ENCODE peak calls at places on chromosomes 6 and 20, in six cellular contexts. O is adrenal gland, S is gastrocnemius medialis, Q is prostate gland, N is IMR-90, K is H54. R is an unnamed sample.

GRCh38 chr6:84191802-84192201 is 35.6 kb downstream of the CEP162 start:
- DNase-seq in S (no peak), Q (no peak), N (no peak), K (no peak), O (no peak), R (no peak)

GRCh38 chr6:119340766-119341487 is 8.6 kb downstream of the MAN1A1 start:
- DNase-seq in K (no peak), O (no peak), N (no peak), Q (no peak), S (no peak), R (no peak)

GRCh38 chr6:110951986-110952794 is 6.3 kb upstream of the GTF3C6 start:
- DNase-seq in S (no peak), N (peak), Q (peak), K (no peak), O (no peak), R (no peak)

GRCh38 chr20:6838181-6838826 is 70.8 kb downstream of the BMP2 start:
- DNase-seq in K (no peak), Q (no peak), N (no peak), O (no peak), S (no peak), R (no peak)

GRCh38 chr20:35978041-35978513 is 9.7 kb downstream of the CNBD2 start:
- DNase-seq in K (no peak), O (no peak), S (no peak), N (peak), Q (no peak), R (no peak)

GRCh38 chr6:10362300-10362699 is 52.6 kb downstream of the TFAP2A start:
- DNase-seq in K (no peak), S (no peak), O (no peak), N (no peak), Q (no peak), R (no peak)

GRCh38 chr20:62149532-62150235 is 6.1 kb downstream of the SS18L1 start:
- DNase-seq in N (peak), Q (peak), O (no peak), S (no peak), K (no peak), R (no peak)

GRCh38 chr20:577167-577791 is 32.8 kb downstream of the TCF15 start:
- DNase-seq in S (no peak), O (no peak), Q (no peak), K (no peak), N (peak), R (no peak)

GRCh38 chr6:87393026-87393622 is 14.6 kb upstream of the CFAP206 start:
- DNase-seq in K (peak), O (peak), N (peak), S (no peak), Q (peak), R (no peak)

GRCh38 chr6:18997375-18997826 is 610.3 kb downstream of the RNF144B start:
- DNase-seq in S (no peak), Q (peak), O (no peak), K (peak), N (peak), R (no peak)

GRCh38 chr6:1524040-1524480 is 85.7 kb upstream of the FOXC1 start:
- DNase-seq in N (peak), O (peak), Q (peak), S (peak), K (no peak), R (peak)

GRCh38 chr20:4227085-4227821 is 211.9 kb upstream of the RNF24 start:
- DNase-seq in S (no peak), N (peak), Q (no peak), K (peak), O (no peak), R (no peak)

GRCh38 chr20:3045816-3046676 is at the start of gene MRPS26:
- DNase-seq in N (peak), O (peak), S (peak), K (peak), Q (peak), R (peak)

GRCh38 chr6:54801669-54802068 is 44.9 kb upstream of the FAM83B start:
- DNase-seq in Q (no peak), K (peak), O (no peak), S (no peak), N (peak), R (no peak)

GRCh38 chr6:27495386-27496135 is 22.7 kb upstream of the ZNF184 start:
- DNase-seq in S (peak), K (peak), Q (no peak), O (peak), N (peak), R (no peak)

GRCh38 chr6:7140631-7141366 is 33.0 kb downstream of the RREB1 start:
- DNase-seq in Q (peak), O (peak), S (peak), N (peak), K (peak), R (peak)
- TF ChIP-seq POLR2A in Q (peak), O (peak), S (peak), N (peak), K (peak), R (peak)

GRCh38 chr20:63518946-63519764 is 1.4 kb upstream of the PPDPF start:
- DNase-seq in S (no peak), N (no peak), O (no peak), Q (no peak), K (no peak), R (no peak)

GRCh38 chr20:63518351-63518861 is 2.2 kb upstream of the PPDPF start:
- DNase-seq in Q (no peak), K (no peak), O (no peak), N (no peak), S (no peak), R (no peak)

GRCh38 chr20:63520594-63520938 is at the start of gene PPDPF:
- DNase-seq in S (peak), O (peak), N (peak), K (peak), Q (peak), R (peak)

GRCh38 chr20:63520939-63521601 is 505 bp downstream of the PPDPF start:
- DNase-seq in Q (peak), K (peak), N (peak), O (no peak), S (no peak), R (peak)

DNA sequence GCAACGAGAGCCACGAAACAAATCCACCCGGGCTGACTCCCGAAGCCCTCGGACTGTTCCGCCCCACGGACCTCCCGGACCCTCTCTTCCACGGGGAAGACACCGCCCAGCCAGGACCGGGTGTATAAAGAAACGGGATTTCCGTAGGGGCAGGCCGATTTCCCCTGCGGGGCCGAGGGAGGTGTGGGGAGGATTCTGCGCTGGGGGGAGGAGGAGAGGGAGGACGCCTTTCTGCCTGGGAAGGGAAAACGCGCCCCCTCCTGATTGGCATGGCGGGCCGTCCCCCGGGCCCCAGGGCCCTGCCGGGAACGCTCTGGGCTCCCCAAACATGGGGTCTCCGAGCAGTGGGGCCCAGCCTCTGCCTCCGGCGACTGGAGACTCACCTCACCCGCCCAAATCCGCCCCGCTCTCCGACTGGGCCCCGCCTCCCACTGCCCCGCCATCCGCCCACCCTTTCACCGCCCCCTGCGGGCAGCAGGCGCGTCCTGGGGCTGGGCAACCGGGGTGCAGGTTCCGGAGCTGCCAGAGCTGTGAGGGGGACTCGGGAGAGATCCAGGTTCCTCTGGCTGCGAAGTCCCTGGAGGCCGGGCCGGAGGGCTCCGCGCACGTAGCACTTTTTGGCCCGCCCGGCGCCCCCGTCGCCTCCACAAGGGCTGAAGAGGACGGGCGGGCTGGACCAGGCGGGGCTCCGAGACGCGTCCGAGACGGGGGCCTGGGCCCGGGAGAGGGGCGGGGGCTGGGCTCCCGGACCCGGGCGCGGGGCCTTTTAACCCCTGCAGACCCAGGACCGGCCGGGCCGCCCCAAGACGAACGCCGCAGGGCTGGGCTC is 586 bp upstream of the PPDPF start:
- DNase-seq in S (peak), K (peak), N (peak), O (no peak), Q (peak), R (peak)
- TF ChIP-seq POLR2A in S (no peak), K (peak), N (no peak), O (no peak), Q (no peak), R (no peak)

GRCh38 chr6:52925919-52926792 is 16.7 kb upstream of the GSTA3 start:
- DNase-seq in K (no peak), N (no peak), Q (no peak), S (no peak), O (no peak), R (no peak)

GRCh38 chr6:52933778-52934177 is 24.3 kb upstream of the GSTA3 start:
- DNase-seq in N (no peak), O (no peak), Q (no peak), S (no peak), K (no peak), R (no peak)

GRCh38 chr6:52929321-52930164 is 20.0 kb upstream of the GSTA3 start:
- DNase-seq in N (peak), Q (peak), S (no peak), O (peak), K (peak), R (no peak)

DNA sequence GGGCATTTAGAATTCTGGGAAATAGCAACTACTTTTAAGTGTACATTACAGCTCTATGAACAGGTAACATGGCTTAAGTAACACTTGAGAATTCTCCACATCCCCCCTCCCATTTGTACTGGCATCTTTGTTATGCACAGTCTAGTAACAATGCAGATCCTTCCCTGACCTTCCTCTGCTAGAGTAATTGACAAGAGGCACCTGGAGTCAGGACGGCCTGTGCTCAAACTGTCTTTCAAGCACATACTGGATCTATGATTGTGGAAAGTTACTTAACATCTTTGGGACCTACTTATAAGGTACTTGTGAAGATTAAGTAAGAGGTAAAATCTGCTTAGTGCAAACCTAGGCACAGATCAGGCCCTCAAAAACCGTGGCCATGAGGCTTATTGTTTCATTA is 21.9 kb upstream of the GSTA3 start:
- DNase-seq in K (no peak), N (no peak), O (no peak), S (no peak), Q (no peak), R (no peak)
- TF ChIP-seq POLR2A in K (no peak), N (no peak), O (no peak), S (no peak), Q (no peak), R (no peak)

DNA sequence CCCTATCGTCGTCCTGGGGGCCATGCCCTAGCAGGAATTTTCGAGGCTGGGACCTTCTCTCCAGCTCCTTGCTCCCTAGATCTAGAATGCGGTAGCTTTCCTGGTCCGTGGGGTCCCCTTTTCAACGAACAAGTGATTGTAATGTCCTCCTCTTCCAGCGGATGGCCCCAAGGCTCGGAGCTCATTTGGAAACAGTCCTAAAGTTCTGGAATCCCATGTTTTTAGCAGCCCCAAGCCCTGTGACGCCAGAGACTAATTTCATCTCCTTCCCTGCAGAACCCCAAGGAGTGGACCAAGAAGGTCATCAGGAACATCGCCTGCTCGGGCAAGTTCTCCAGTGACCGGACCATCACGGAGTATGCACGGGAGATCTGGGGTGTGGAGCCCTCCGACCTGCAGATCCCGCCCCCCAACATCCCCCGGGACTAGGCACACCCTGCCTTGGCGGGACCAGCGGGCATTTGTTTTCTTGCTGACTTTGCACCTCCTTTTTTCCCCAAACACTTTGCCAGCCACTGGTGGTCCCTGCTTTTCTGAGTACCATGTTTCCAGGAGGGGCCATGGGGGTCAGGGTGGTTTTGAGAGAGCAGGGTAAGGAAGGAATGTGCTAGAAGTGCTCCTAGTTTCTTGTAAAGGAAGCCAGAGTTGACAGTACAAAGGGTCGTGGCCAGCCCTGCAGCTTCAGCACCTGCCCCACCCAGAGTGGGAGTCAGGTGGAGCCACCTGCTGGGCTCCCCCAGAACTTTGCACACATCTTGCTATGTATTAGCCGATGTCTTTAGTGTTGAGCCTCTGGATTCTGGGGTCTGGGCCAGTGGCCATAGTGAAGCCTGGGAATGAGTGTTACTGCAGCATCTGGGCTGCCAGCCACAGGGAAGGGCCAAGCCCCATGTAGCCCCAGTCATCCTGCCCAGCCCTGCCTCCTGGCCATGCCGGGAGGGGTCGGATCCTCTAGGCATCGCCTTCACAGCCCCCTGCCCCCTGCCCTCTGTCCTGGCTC is 48.5 kb downstream of the PYGB start:
- DNase-seq in Q (no peak), O (no peak), S (peak), K (peak), N (peak), R (peak)
- TF ChIP-seq POLR2A in Q (no peak), O (no peak), S (no peak), K (no peak), N (no peak), R (no peak)

DNA sequence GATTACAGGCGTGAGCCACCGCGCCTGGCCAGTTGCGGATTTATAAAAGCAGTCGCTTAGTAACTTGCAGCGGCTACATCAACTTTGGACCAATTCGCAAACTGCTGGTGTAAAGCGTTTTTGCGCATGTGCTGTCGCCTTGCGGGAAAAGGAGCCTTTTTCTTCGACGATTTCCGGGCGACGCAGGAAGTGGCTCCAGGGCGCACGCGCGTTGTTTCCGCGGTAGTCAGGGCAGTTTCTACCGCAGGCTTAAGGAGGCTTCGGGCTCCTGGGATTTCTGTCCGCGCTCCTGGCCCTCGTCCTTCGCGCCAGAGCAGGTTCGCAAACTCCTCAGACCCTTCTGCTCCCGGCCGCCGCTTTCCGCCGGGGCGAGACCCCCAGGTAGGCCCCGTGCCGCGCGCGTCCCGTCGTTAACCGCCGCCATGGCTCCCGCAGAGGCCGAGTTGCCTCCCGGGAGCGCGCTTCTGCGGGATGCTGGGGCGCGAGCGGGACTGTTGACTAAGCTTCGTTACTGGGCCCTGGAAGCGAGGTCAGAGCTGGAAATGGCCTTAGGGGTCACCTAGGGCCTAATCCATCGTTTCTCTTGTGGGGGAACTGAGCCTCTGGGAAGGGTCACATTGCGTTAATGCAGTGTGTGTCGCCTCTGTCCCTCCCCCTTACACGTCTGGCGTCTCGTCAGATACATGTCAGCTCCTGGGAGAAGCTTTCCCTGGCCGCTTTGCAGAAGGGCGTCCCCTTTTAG is at the start of gene RAE1:
- DNase-seq in Q (peak), N (peak), S (peak), K (peak), O (peak), R (peak)
- TF ChIP-seq POLR2A in Q (peak), N (peak), S (peak), K (peak), O (no peak), R (peak)

DNA sequence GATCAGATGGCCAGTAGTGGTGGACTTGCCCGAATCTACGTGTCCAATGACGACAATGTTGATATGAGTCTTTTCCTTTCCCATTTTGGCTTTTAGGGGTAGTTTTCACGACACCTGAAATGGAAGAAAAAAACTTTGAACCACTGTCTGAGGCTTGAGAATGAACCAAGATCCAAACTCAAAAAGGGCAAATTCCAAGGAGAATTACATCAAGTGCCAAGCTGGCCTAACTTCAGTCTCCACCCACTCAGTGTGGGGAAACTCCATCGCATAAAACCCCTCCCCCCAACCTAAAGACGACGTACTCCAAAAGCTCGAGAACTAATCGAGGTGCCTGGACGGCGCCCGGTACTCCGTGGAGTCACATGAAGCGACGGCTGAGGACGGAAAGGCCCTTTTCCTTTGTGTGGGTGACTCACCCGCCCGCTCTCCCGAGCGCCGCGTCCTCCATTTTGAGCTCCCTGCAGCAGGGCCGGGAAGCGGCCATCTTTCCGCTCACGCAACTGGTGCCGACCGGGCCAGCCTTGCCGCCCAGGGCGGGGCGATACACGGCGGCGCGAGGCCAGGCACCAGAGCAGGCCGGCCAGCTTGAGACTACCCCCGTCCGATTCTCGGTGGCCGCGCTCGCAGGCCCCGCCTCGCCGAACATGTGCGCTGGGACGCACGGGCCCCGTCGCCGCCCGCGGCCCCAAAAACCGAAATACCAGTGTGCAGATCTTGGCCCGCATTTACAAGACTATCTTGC is 717 bp downstream of the EEF1A1 start:
- DNase-seq in N (peak), Q (peak), O (peak), S (peak), K (no peak), R (peak)
- TF ChIP-seq POLR2A in N (no peak), Q (peak), O (no peak), S (no peak), K (no peak), R (no peak)

DNA sequence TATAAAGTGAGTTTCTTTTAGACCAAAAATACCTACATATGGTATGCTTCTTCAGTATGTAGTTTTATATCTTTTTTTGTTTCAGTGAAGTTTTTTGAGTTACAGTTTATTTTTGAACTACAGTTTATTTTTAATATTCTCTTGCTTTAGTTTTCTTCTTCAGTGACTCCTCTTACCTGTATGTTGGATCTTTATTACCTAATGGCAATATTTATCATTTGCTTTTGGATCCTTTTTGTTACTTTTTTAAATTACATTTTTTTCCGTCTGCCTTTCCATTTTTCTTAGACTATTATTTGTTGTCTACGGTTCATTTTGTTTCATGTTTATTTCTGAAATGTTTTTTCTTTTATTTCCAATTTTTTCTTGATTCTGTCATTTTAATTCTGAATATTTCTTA is 71.9 kb downstream of the SMAP1 start:
- DNase-seq in Q (no peak), N (no peak), S (no peak), K (no peak), O (no peak), R (no peak)
- TF ChIP-seq POLR2A in Q (no peak), N (no peak), S (no peak), K (no peak), O (no peak), R (no peak)

R was measured in transverse colon.